ENCODE peak calls at places on chromosome 21, in seven cellular contexts. L is tibial artery, H is MM.1S, S is ovary, C is A549, P is AG04449, Y is Caco-2. K is an unnamed sample.

GRCh38 chr21:36322083-36322424 is 2.1 kb downstream of the MORC3 start:
- DNase-seq in C (no peak), L (no peak), P (no peak), S (no peak), Y (no peak), H (no peak), K (no peak)

GRCh38 chr21:35198004-35198403 is 148.9 kb upstream of the RUNX1 start:
- DNase-seq in L (no peak), Y (no peak), P (peak; percentile 79), S (no peak), C (peak; percentile 32), H (no peak), K (no peak)

GRCh38 chr21:25836396-25836795 is 101.6 kb downstream of the GABPA start:
- DNase-seq in H (no peak), P (no peak), L (no peak), S (no peak), Y (no peak), C (no peak), K (no peak)

GRCh38 chr21:31348188-31348587 is 4.1 kb upstream of the TIAM1 start:
- DNase-seq in P (no peak), L (no peak), S (no peak), Y (no peak), H (no peak), C (no peak), K (no peak)

GRCh38 chr21:35346697-35347096 is 297.6 kb upstream of the RUNX1 start:
- DNase-seq in L (no peak), C (no peak), Y (no peak), P (no peak), H (no peak), S (no peak), K (no peak)

GRCh38 chr21:36478207-36478701 is 1.7 kb downstream of the CLDN14 start:
- DNase-seq in Y (no peak), H (no peak), C (peak; percentile 73), L (no peak), P (peak; percentile 72), S (no peak), K (no peak)

GRCh38 chr21:39385299-39386145 is 36.6 kb upstream of the HMGN1 start:
- DNase-seq in S (peak; percentile 82), H (no peak), Y (peak; percentile 91), L (peak; percentile 86), P (no peak), C (peak; percentile 89), K (no peak)

GRCh38 chr21:33026878-33027400 is 1.2 kb downstream of the OLIG2 start:
- DNase-seq in Y (no peak), C (no peak), P (no peak), S (no peak), H (no peak), L (no peak), K (no peak)

GRCh38 chr21:46620846-46621245 is 14.6 kb upstream of the PRMT2 start:
- DNase-seq in H (no peak), P (no peak), L (no peak), Y (no peak), C (no peak), S (no peak), K (no peak)

GRCh38 chr21:37670883-37671282 is 245.4 kb downstream of the KCNJ6 start:
- DNase-seq in Y (no peak), H (no peak), S (no peak), L (no peak), C (peak; percentile 28), P (no peak), K (no peak)

GRCh38 chr21:25412090-25412489 is 195.2 kb downstream of the MRPL39 start:
- DNase-seq in L (no peak), S (no peak), C (no peak), H (no peak), Y (no peak), P (no peak), K (no peak)

GRCh38 chr21:33543505-33544129 is 779 bp downstream of the SON start:
- DNase-seq in Y (no peak), P (no peak), S (no peak), H (no peak), L (no peak), C (no peak), K (no peak)

GRCh38 chr21:42056468-42056867 is 14.6 kb upstream of the UMODL1 start:
- DNase-seq in C (no peak), H (no peak), P (no peak), Y (peak; percentile 54), S (no peak), L (no peak), K (no peak)
- H3K4me3 ChIP-seq in C (no peak overlapping the region), H (no peak overlapping the region), P (no peak overlapping the region), Y (peak overlapping the region; percentile 30), S (no peak overlapping the region), L (no peak overlapping the region), K (no peak overlapping the region)

DNA sequence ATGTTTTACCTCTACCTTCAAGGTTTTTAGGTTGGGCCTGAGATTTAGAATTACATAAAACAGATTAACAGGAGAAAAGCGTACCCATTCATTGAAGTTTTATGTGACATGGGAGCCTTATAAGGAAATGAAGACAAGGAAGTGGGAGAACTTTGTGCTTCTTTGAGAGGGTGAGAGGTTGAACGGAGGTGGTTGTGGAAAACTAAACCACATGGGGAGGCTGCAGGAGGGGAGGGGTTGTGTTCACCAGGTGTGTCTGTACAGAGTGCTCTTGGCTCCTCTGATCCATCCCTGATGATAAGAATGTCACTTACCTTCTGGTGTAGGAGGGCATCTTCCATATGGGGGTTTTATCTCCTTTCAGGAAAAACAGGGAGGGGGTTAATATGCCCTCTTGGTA is 2.7 kb downstream of the SLX9 start:
- DNase-seq in P (no peak), L (peak; percentile 1), S (no peak), H (no peak), Y (no peak), C (no peak), K (no peak)
- H3K4me3 ChIP-seq in P (no peak overlapping the region), L (no peak overlapping the region), S (no peak overlapping the region), H (no peak overlapping the region), Y (no peak overlapping the region), C (no peak overlapping the region), K (no peak overlapping the region)

DNA sequence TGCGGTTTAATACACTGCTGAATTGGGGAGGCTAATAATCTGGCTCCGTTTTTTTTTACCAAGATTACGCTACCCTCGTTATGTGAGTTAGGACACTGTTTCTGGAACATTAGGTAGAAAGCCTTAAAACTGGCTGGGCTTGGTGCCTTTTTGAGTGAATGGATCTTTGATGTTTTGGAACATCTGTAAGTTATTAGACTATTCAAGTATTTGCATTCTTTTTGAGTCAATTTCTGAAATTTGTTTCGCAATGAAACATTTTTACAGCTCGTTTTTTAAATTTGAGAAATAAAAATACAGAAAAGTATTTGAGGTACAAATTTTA is 106.9 kb downstream of the LTN1 start:
- DNase-seq in Y (no peak), L (no peak), C (no peak), P (no peak), H (no peak), S (no peak), K (no peak)
- H3K4me3 ChIP-seq in Y (no peak overlapping the region), L (no peak overlapping the region), C (no peak overlapping the region), P (no peak overlapping the region), H (peak overlapping the region; percentile 84), S (no peak overlapping the region), K (no peak overlapping the region)

GRCh38 chr21:16536661-16537359 is 807.0 kb downstream of the USP25 start:
- DNase-seq in P (no peak), S (no peak), C (no peak), H (no peak), L (no peak), Y (no peak), K (no peak)
- H3K4me3 ChIP-seq in P (no peak overlapping the region), S (peak overlapping the region; percentile 51), C (peak overlapping the region; percentile 59), H (no peak overlapping the region), L (peak overlapping the region; percentile 39), Y (no peak overlapping the region), K (no peak overlapping the region)

DNA sequence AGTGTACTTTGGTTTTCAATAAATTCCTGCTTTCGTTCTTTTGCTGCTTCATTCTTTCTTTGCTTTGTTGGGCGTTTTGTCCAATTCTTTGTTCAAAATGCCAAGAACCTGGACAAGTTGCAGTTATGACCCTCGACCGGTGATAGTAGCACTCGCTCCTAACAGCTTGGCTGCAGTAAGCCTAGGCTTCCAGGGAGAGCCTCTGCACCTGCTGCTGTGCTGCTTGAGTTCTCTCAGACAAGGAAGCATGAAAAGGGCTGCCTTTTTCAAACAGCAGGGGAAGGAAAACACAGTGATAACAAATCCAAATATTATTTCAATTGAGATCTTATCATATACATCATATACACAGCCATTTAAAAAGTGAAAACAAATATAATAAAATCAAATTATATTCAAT is 12.8 kb upstream of the RIPK4 start:
- DNase-seq in L (no peak), P (no peak), Y (peak; percentile 34), C (no peak), S (no peak), H (no peak), K (no peak)
- H3K4me3 ChIP-seq in L (no peak overlapping the region), P (no peak overlapping the region), Y (peak overlapping the region; percentile 23), C (no peak overlapping the region), S (no peak overlapping the region), H (no peak overlapping the region), K (no peak overlapping the region)

DNA sequence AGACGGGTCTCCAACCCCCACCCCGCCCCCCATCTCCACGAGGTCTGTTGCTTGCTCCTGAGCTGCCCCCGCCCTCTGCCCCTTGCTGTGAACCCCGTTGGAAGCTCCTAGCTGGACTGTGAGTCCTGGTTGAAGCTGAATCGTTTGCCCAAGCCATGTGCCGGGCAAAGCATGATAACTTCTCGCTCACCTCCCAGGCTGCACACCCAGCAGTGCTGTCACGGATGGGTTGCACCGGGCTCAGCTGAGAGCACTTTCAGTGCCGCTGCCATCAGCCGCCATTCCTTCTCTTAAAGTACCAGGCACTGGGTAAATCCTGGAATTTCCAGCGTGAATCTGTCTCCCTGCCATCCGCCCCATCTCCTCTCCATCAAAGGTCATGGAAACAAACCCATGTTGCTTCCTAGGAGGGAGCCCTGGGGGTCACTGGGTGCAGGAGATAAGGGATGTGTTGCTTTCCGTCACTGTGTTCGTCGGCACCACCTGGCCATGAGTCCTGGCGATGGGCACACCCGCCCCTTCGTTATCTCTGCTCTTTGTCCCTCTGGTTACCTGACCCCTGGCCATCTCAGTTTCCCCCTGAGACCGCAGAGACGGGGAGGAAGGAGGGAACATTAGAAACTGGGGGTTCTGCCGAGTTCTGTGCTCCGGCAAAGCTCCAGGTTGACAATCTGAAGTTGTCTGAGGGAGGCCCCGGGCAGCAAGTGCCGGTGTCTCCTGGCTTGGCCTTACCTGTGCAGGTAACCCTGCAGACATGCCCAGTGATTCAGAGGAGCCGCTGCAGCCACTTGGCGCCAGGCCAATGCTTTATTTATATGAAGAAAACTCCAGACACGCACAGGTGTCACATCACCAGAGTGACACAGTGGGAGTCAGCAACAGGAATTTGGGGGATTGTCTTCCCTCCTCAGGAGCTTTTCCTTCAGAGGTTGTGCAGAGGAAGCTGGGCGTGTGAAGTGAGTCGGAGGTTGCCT is 2.7 kb downstream of the PDE9A start:
- DNase-seq in S (no peak), H (no peak), P (no peak), L (no peak), C (no peak), Y (no peak), K (no peak)
- H3K4me3 ChIP-seq in S (no peak overlapping the region), H (no peak overlapping the region), P (no peak overlapping the region), L (no peak overlapping the region), C (no peak overlapping the region), Y (no peak overlapping the region), K (no peak overlapping the region)

GRCh38 chr21:45431781-45432572 is 27.0 kb downstream of the COL18A1 start:
- DNase-seq in S (no peak), Y (no peak), L (no peak), C (no peak), H (no peak), P (no peak), K (no peak)
- H3K4me3 ChIP-seq in S (no peak overlapping the region), Y (no peak overlapping the region), L (peak overlapping the region; percentile 6), C (no peak overlapping the region), H (no peak overlapping the region), P (no peak overlapping the region), K (no peak overlapping the region)

K was measured in GM12864.